ENCODE peak calls at places on chromosomes 6 and 20, in six cellular contexts. One of them, this sample, is unnamed. For H3K27me3, the result is how much of the 10 kb centered on the place peaks cover.

GRCh38 chr6:156697224-156697623 is 80.0 kb upstream of the ARID1B start:
- DNase-seq in AG04450: no peak
- DNase-seq in pancreas: no peak
- DNase-seq in colonic mucosa: no peak
- DNase-seq in Panc1: no peak
- DNase-seq in H9: no peak
- DNase-seq in this sample: no peak

GRCh38 chr20:53748821-53749402 is 155.3 kb upstream of the ZNF217 start:
- DNase-seq in AG04450: no peak
- DNase-seq in pancreas: no peak
- DNase-seq in colonic mucosa: no peak
- DNase-seq in Panc1: no peak
- DNase-seq in H9: no peak
- DNase-seq in this sample: no peak

GRCh38 chr20:5073154-5074049 is 46.4 kb downstream of the PCNA start:
- DNase-seq in AG04450: no peak
- DNase-seq in pancreas: peak
- DNase-seq in colonic mucosa: peak
- DNase-seq in Panc1: no peak
- DNase-seq in H9: peak
- DNase-seq in this sample: peak

GRCh38 chr6:126172151-126172550 is 167.8 kb upstream of the CENPW start:
- DNase-seq in AG04450: no peak
- DNase-seq in pancreas: no peak
- DNase-seq in colonic mucosa: no peak
- DNase-seq in Panc1: no peak
- DNase-seq in H9: no peak
- DNase-seq in this sample: no peak

GRCh38 chr6:36364669-36365479 is 22.6 kb downstream of the ETV7 start:
- DNase-seq in AG04450: no peak
- DNase-seq in pancreas: peak
- DNase-seq in colonic mucosa: no peak
- DNase-seq in Panc1: no peak
- DNase-seq in H9: no peak
- DNase-seq in this sample: no peak

GRCh38 chr20:1441133-1441532 is 25.5 kb downstream of the NSFL1C start:
- DNase-seq in AG04450: no peak
- DNase-seq in pancreas: no peak
- DNase-seq in colonic mucosa: no peak
- DNase-seq in Panc1: no peak
- DNase-seq in H9: no peak
- DNase-seq in this sample: no peak

GRCh38 chr20:44540834-44541233 is 19.0 kb upstream of the SERINC3 start:
- DNase-seq in AG04450: peak
- DNase-seq in pancreas: no peak
- DNase-seq in colonic mucosa: peak
- DNase-seq in Panc1: no peak
- DNase-seq in H9: no peak
- DNase-seq in this sample: no peak

GRCh38 chr20:15162061-15162740 is 824.8 kb upstream of the FLRT3 start:
- DNase-seq in AG04450: no peak
- DNase-seq in pancreas: no peak
- DNase-seq in colonic mucosa: no peak
- DNase-seq in Panc1: no peak
- DNase-seq in H9: no peak
- DNase-seq in this sample: no peak

GRCh38 chr20:8124639-8125038 is 7.4 kb upstream of the PLCB1 start:
- DNase-seq in AG04450: no peak
- DNase-seq in pancreas: no peak
- DNase-seq in colonic mucosa: no peak
- DNase-seq in Panc1: no peak
- DNase-seq in H9: no peak
- DNase-seq in this sample: no peak

GRCh38 chr20:18919996-18920395 is 106.4 kb downstream of the SCP2D1 start:
- DNase-seq in AG04450: no peak
- DNase-seq in pancreas: no peak
- DNase-seq in colonic mucosa: no peak
- DNase-seq in Panc1: no peak
- DNase-seq in H9: no peak
- DNase-seq in this sample: no peak

GRCh38 chr6:20693466-20694063 is 159.3 kb downstream of the CDKAL1 start:
- DNase-seq in AG04450: no peak
- DNase-seq in pancreas: no peak
- DNase-seq in colonic mucosa: no peak
- DNase-seq in Panc1: no peak
- DNase-seq in H9: no peak
- DNase-seq in this sample: no peak

GRCh38 chr6:134177753-134178229 is 125.4 kb upstream of the SLC2A12 start:
- DNase-seq in AG04450: no peak
- DNase-seq in pancreas: no peak
- DNase-seq in colonic mucosa: peak
- DNase-seq in Panc1: no peak
- DNase-seq in H9: no peak
- DNase-seq in this sample: no peak

GRCh38 chr20:9068232-9068781 is 580 bp upstream of the PLCB4 start:
- DNase-seq in AG04450: no peak
- DNase-seq in pancreas: peak
- DNase-seq in colonic mucosa: peak
- DNase-seq in Panc1: no peak
- DNase-seq in H9: peak
- DNase-seq in this sample: peak

GRCh38 chr6:15769471-15770088 is 106.8 kb upstream of the DTNBP1 start:
- DNase-seq in AG04450: no peak
- DNase-seq in pancreas: no peak
- DNase-seq in colonic mucosa: no peak
- DNase-seq in Panc1: no peak
- DNase-seq in H9: no peak
- DNase-seq in this sample: no peak

GRCh38 chr20:17427646-17428045 is 103.5 kb downstream of the BFSP1 start:
- DNase-seq in AG04450: no peak
- DNase-seq in pancreas: no peak
- DNase-seq in colonic mucosa: no peak
- DNase-seq in Panc1: no peak
- DNase-seq in H9: no peak
- DNase-seq in this sample: no peak

GRCh38 chr6:130906736-130907381 is 79.7 kb downstream of the SMLR1 start:
- DNase-seq in AG04450: peak
- DNase-seq in pancreas: no peak
- DNase-seq in colonic mucosa: no peak
- DNase-seq in Panc1: no peak
- DNase-seq in H9: no peak
- DNase-seq in this sample: no peak

GRCh38 chr6:25670208-25670607 is 18.2 kb downstream of the SCGN start:
- DNase-seq in AG04450: no peak
- DNase-seq in pancreas: no peak
- DNase-seq in colonic mucosa: no peak
- DNase-seq in Panc1: no peak
- DNase-seq in H9: no peak
- DNase-seq in this sample: no peak

GRCh38 chr6:15399651-15400470 is 154.0 kb downstream of the JARID2 start:
- DNase-seq in AG04450: peak
- DNase-seq in pancreas: peak
- DNase-seq in colonic mucosa: peak
- DNase-seq in Panc1: no peak
- DNase-seq in H9: no peak
- DNase-seq in this sample: peak

GRCh38 chr6:31131595-31131994 is 7.3 kb downstream of the PSORS1C2 start:
- DNase-seq in AG04450: no peak
- DNase-seq in pancreas: no peak
- DNase-seq in colonic mucosa: no peak
- DNase-seq in Panc1: no peak
- DNase-seq in H9: no peak
- DNase-seq in this sample: peak

GRCh38 chr6:155130161-155130853 is 133.5 kb upstream of the CLDN20 start:
- DNase-seq in AG04450: no peak
- DNase-seq in pancreas: no peak
- DNase-seq in colonic mucosa: no peak
- DNase-seq in Panc1: no peak
- DNase-seq in H9: no peak
- DNase-seq in this sample: no peak

GRCh38 chr6:161254754-161255253 is 19.1 kb downstream of the AGPAT4 start:
- DNase-seq in AG04450: no peak
- DNase-seq in pancreas: no peak
- DNase-seq in colonic mucosa: no peak
- DNase-seq in Panc1: no peak
- DNase-seq in H9: no peak
- DNase-seq in this sample: no peak

GRCh38 chr6:47710295-47710694 is 11.9 kb downstream of the ADGRF4 start:
- DNase-seq in AG04450: no peak
- DNase-seq in pancreas: no peak
- DNase-seq in colonic mucosa: no peak
- DNase-seq in Panc1: no peak
- DNase-seq in H9: no peak
- DNase-seq in this sample: no peak

GRCh38 chr6:136739501-136739900 is 52.8 kb downstream of the MAP3K5 start:
- DNase-seq in AG04450: no peak
- DNase-seq in pancreas: no peak
- DNase-seq in colonic mucosa: peak
- DNase-seq in Panc1: no peak
- DNase-seq in H9: no peak
- DNase-seq in this sample: no peak

GRCh38 chr20:52972190-52972937 is at the start of gene TSHZ2:
- DNase-seq in AG04450: no peak
- DNase-seq in pancreas: peak
- DNase-seq in colonic mucosa: peak
- DNase-seq in Panc1: no peak
- DNase-seq in H9: peak
- DNase-seq in this sample: peak

GRCh38 chr6:88114838-88115237 is 51.3 kb downstream of the CNR1 start:
- DNase-seq in AG04450: no peak
- DNase-seq in pancreas: no peak
- DNase-seq in colonic mucosa: no peak
- DNase-seq in Panc1: no peak
- DNase-seq in H9: no peak
- DNase-seq in this sample: no peak

GRCh38 chr6:77010931-77011542 is 452.3 kb downstream of the HTR1B start:
- DNase-seq in AG04450: no peak
- DNase-seq in pancreas: no peak
- DNase-seq in colonic mucosa: no peak
- DNase-seq in Panc1: no peak
- DNase-seq in H9: no peak
- DNase-seq in this sample: no peak
- H3K27me3 ChIP-seq in AG04450: under half
- H3K27me3 ChIP-seq in pancreas: under half
- H3K27me3 ChIP-seq in colonic mucosa: under half
- H3K27me3 ChIP-seq in Panc1: under half
- H3K27me3 ChIP-seq in H9: under half
- H3K27me3 ChIP-seq in this sample: under half

GRCh38 chr20:26209171-26209941 is 512.7 kb upstream of the ZNF337 start:
- DNase-seq in AG04450: no peak
- DNase-seq in pancreas: no peak
- DNase-seq in colonic mucosa: no peak
- DNase-seq in Panc1: no peak
- DNase-seq in H9: peak
- DNase-seq in this sample: peak
- H3K27me3 ChIP-seq in AG04450: under half
- H3K27me3 ChIP-seq in pancreas: under half
- H3K27me3 ChIP-seq in colonic mucosa: under half
- H3K27me3 ChIP-seq in Panc1: under half
- H3K27me3 ChIP-seq in H9: under half
- H3K27me3 ChIP-seq in this sample: under half

DNA sequence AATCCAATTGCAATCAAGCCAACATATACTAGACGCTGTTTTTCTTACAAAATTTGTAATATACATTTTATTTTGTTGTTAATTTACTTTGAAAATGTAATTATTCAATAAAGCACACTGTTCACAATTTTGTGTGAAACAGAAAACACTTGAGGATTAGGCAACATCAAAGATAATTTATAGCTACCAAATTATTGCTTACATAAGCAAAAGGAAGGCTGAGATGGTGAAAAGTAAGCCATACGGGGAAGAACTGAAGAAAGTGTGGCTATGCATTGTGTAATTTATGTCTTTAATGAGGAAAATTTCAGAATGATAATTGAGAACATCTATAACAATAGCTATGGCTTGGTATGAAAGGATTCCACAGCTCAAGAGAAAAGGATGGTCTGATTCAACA is 192.0 kb downstream of the RNF144B start:
- DNase-seq in AG04450: no peak
- DNase-seq in pancreas: no peak
- DNase-seq in colonic mucosa: no peak
- DNase-seq in Panc1: no peak
- DNase-seq in H9: no peak
- DNase-seq in this sample: no peak
- H3K27me3 ChIP-seq in AG04450: under half
- H3K27me3 ChIP-seq in pancreas: under half
- H3K27me3 ChIP-seq in colonic mucosa: under half
- H3K27me3 ChIP-seq in Panc1: under half
- H3K27me3 ChIP-seq in H9: under half
- H3K27me3 ChIP-seq in this sample: under half

GRCh38 chr6:166007349-166008263 is 160.0 kb downstream of the TBXT start:
- DNase-seq in AG04450: no peak
- DNase-seq in pancreas: peak
- DNase-seq in colonic mucosa: no peak
- DNase-seq in Panc1: no peak
- DNase-seq in H9: no peak
- DNase-seq in this sample: peak

GRCh38 chr6:166008441-166009369 is 158.9 kb downstream of the TBXT start:
- DNase-seq in AG04450: no peak
- DNase-seq in pancreas: no peak
- DNase-seq in colonic mucosa: no peak
- DNase-seq in Panc1: no peak
- DNase-seq in H9: peak
- DNase-seq in this sample: peak

GRCh38 chr6:166005846-166006592 is 161.6 kb downstream of the TBXT start:
- DNase-seq in AG04450: no peak
- DNase-seq in pancreas: peak
- DNase-seq in colonic mucosa: peak
- DNase-seq in Panc1: no peak
- DNase-seq in H9: peak
- DNase-seq in this sample: peak

GRCh38 chr6:166005401-166005845 is 162.2 kb downstream of the TBXT start:
- DNase-seq in AG04450: no peak
- DNase-seq in pancreas: peak
- DNase-seq in colonic mucosa: no peak
- DNase-seq in Panc1: no peak
- DNase-seq in H9: no peak
- DNase-seq in this sample: peak

DNA sequence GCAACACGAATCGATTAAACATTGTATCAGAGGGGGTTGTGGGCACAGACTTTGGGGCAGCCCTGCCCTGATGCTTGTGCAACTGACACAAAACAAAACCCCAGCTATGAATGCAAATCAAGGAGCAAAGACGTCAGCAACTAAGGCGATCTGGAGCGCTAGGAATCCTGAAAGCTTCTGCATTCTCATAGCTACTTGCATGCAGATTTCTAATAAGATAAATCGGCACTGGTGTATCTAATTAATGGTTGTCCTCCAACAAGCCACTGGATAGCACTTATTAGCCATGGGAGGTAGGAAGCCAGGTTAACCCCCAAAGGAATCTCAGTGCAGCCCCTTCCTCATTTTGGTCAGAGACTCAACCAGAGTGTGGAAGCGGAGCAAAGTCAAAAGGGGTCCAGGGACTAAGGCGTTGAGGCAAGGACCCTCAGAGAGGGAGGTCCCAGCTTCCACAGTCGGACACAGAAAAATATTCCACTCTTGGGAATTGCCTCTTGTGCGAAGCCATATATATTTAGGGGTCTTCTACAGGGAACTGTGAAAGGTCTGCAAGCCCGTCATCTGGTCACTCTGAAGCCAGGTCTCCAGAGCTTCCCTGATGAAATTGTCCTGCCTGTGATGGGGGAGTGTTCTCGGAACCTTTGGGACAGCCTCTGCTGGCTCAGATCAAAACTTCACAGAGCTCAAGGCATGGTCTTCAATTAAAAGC is 160.9 kb downstream of the TBXT start:
- DNase-seq in AG04450: no peak
- DNase-seq in pancreas: no peak
- DNase-seq in colonic mucosa: no peak
- DNase-seq in Panc1: no peak
- DNase-seq in H9: no peak
- DNase-seq in this sample: no peak
- H3K27me3 ChIP-seq in AG04450: under half
- H3K27me3 ChIP-seq in pancreas: under half
- H3K27me3 ChIP-seq in colonic mucosa: under half
- H3K27me3 ChIP-seq in Panc1: under half
- H3K27me3 ChIP-seq in H9: under half
- H3K27me3 ChIP-seq in this sample: half or more

This sample was measured in H7.